ENCODE peak calls at places on chromosomes 6 and 20, in eight cellular contexts. G is activated T-cell treated with anti-CD3 and anti-CD28 coated beads for 48 hours; H is NCI-H69; M is hypothalamus; O is activated naive CD4-positive, alpha-beta T cell treated with anti-CD3 and anti-CD28 coated beads, Interleukin-2, amount 10 ng/mL, durations not matched to agents 7 days and 5 days; P is SJSA1; D is bronchial epithelial cell; Y is activated CD4-positive, CD25-positive, alpha-beta regulatory T cell. E is an unnamed sample.

GRCh38 chr6:155050311-155050710 is 55.2 kb downstream of the TIAM2 start:
- DNase-seq in M (no peak), H (no peak), P (no peak), D (peak), Y (no peak), G (peak), O (peak), E (peak)

GRCh38 chr6:98977606-98978292 is 30.0 kb upstream of the FBXL4 start:
- DNase-seq in P (no peak), D (no peak), M (no peak), H (peak), G (no peak), Y (no peak), O (no peak), E (no peak)

GRCh38 chr6:6246539-6246938 is 73.9 kb downstream of the F13A1 start:
- DNase-seq in H (no peak), O (no peak), Y (no peak), M (no peak), P (no peak), G (no peak), D (no peak), E (no peak)

GRCh38 chr6:124888581-124889371 is 73.5 kb upstream of the RNF217 start:
- DNase-seq in D (no peak), G (no peak), O (no peak), P (no peak), Y (no peak), M (no peak), H (no peak), E (no peak)

GRCh38 chr6:165941249-165941648 is 226.4 kb downstream of the TBXT start:
- DNase-seq in M (no peak), P (no peak), D (no peak), Y (no peak), H (no peak), G (no peak), O (no peak), E (no peak)

GRCh38 chr20:52049001-52049731 is 142.4 kb downstream of the ZFP64 start:
- DNase-seq in O (no peak), Y (no peak), D (no peak), P (no peak), M (no peak), G (no peak), H (no peak), E (no peak)

GRCh38 chr20:19934792-19935491 is 82.2 kb upstream of the NAA20 start:
- DNase-seq in M (peak), D (peak), O (no peak), G (no peak), P (no peak), H (peak), Y (no peak), E (peak)

GRCh38 chr20:45456632-45457031 is 12.9 kb upstream of the WFDC2 start:
- DNase-seq in P (no peak), G (peak), O (peak), H (peak), M (no peak), Y (no peak), D (peak), E (peak)

GRCh38 chr6:140915001-140915950 is 1217.4 kb upstream of the GJE1 start:
- DNase-seq in P (no peak), H (peak), G (no peak), D (no peak), M (no peak), O (no peak), Y (no peak), E (no peak)

GRCh38 chr20:44467289-44467883 is 8.3 kb upstream of the TTPAL start:
- DNase-seq in Y (no peak), O (no peak), D (no peak), G (no peak), P (no peak), M (no peak), H (no peak), E (peak)

GRCh38 chr6:160756871-160757270 is 54.8 kb downstream of the PLG start:
- DNase-seq in O (no peak), P (no peak), D (peak), H (no peak), G (no peak), Y (no peak), M (no peak), E (no peak)

GRCh38 chr6:64680446-64680845 is 1026.6 kb downstream of the EYS start:
- DNase-seq in P (no peak), G (no peak), Y (no peak), O (no peak), M (no peak), D (peak), H (no peak), E (peak)

GRCh38 chr20:44990425-44990824 is 24.1 kb downstream of the STK4 start:
- DNase-seq in D (no peak), H (no peak), Y (no peak), M (no peak), O (peak), G (peak), P (no peak), E (no peak)

GRCh38 chr6:26118999-26119398 is 31.8 kb downstream of the HFE start:
- DNase-seq in H (peak), O (no peak), P (no peak), G (no peak), D (peak), Y (no peak), M (peak), E (peak)

GRCh38 chr20:47705497-47705856 is 79.8 kb downstream of the SULF2 start:
- DNase-seq in P (no peak), Y (no peak), M (no peak), G (no peak), D (no peak), H (no peak), O (no peak), E (no peak)

GRCh38 chr6:96301023-96301422 is 220.6 kb upstream of the UFL1 start:
- DNase-seq in H (peak), P (no peak), O (no peak), D (no peak), G (no peak), Y (no peak), M (no peak), E (no peak)

GRCh38 chr6:157376706-157377230 is 4.2 kb upstream of the ZDHHC14 start:
- DNase-seq in Y (no peak), G (no peak), O (no peak), D (no peak), M (no peak), H (peak), P (no peak), E (no peak)

GRCh38 chr6:132401120-132401940 is at the start of gene MOXD1:
- DNase-seq in O (no peak), P (peak), M (peak), G (no peak), H (peak), D (no peak), Y (no peak), E (peak)

GRCh38 chr6:138371452-138371711 is 6.3 kb upstream of the SMIM28 start:
- DNase-seq in M (no peak), G (no peak), D (no peak), P (no peak), H (no peak), O (no peak), Y (no peak), E (no peak)